ENCODE peak calls at places on chromosomes 13 and 19, in five cellular contexts. S is neural crest cell, X is fibroblast of mammary gland, G is progenitor cell of endocrine pancreas, V is thyroid gland. K is an unnamed sample.
A peak's percentile ranks its signal among the peaks of the same experiment; 100 is the strongest.

GRCh38 chr19:13255041-13255718 is 105.0 kb downstream of the IER2 start:
- DNase-seq in S (no peak), X (no peak), G (no peak), V (no peak), K (no peak)

GRCh38 chr19:39008137-39008536 is 24.2 kb downstream of the FBXO27 start:
- DNase-seq in S (no peak), X (no peak), G (no peak), V (no peak), K (no peak)

GRCh38 chr19:16263115-16263839 is 61.3 kb upstream of the KLF2 start:
- DNase-seq in S (no peak), X (no peak), G (no peak), V (no peak), K (no peak)

GRCh38 chr19:40507892-40508291 is 41.1 kb downstream of the SPTBN4 start:
- DNase-seq in S (no peak), X (no peak), G (no peak), V (no peak), K (no peak)

GRCh38 chr19:44848036-44848804 is 2.1 kb downstream of the NECTIN2 start:
- DNase-seq in S (peak; percentile 12), X (peak; percentile 54), G (no peak), V (no peak), K (no peak)

GRCh38 chr19:12867120-12868099 is 13.8 kb downstream of the DNASE2 start:
- DNase-seq in S (peak; percentile 85), X (peak; percentile 45), G (peak; percentile 76), V (peak; percentile 53), K (peak; percentile 96)

GRCh38 chr19:12237143-12237839 is 57.4 kb downstream of the ZNF44 start:
- DNase-seq in S (no peak), X (no peak), G (no peak), V (no peak), K (no peak)

GRCh38 chr19:40219721-40220276 is 1.6 kb upstream of the TTC9B start:
- DNase-seq in S (no peak), X (peak; percentile 84), G (no peak), V (no peak), K (no peak)

GRCh38 chr13:29791997-29792775 is 58.2 kb downstream of the UBL3 start:
- DNase-seq in S (no peak), X (no peak), G (no peak), V (no peak), K (no peak)

DNA sequence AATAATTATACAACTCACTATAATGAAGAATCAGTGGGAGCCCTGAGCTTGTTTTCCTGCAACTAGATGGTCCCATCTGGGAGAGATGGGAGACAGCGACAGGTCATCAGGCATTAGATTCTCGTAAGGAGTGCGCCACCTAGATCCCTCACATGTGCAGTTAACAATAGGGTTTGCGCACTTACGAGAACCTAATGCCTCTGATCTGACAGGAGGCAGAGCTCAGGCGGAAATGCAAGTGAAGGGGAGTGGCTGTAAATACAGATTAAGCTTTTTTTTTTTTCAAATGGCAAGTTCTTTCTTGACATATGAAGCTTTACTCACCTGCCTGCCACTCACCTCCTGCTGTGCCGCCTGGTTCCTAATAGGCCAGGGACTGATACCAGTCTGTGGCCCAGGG is 14.4 kb downstream of the CDC16 start:
- DNase-seq in S (no peak), X (no peak), G (no peak), V (no peak), K (no peak)
- TF ChIP-seq CTCF in S (no peak), X (no peak), G (no peak), V (no peak), K (no peak)

GRCh38 chr13:48975101-48975925 is at the start of gene FNDC3A:
- DNase-seq in S (peak; percentile 14), X (peak; percentile 57), G (peak; percentile 57), V (peak; percentile 79), K (no peak)

GRCh38 chr13:48976677-48977625 is 1.2 kb downstream of the FNDC3A start:
- DNase-seq in S (no peak), X (peak; percentile 35), G (no peak), V (no peak), K (no peak)

GRCh38 chr13:48973845-48974431 is 1.8 kb upstream of the FNDC3A start:
- DNase-seq in S (no peak), X (no peak), G (no peak), V (no peak), K (no peak)

GRCh38 chr13:48977973-48978372 is 2.3 kb downstream of the FNDC3A start:
- DNase-seq in S (no peak), X (peak; percentile 55), G (no peak), V (no peak), K (peak; percentile 24)

DNA sequence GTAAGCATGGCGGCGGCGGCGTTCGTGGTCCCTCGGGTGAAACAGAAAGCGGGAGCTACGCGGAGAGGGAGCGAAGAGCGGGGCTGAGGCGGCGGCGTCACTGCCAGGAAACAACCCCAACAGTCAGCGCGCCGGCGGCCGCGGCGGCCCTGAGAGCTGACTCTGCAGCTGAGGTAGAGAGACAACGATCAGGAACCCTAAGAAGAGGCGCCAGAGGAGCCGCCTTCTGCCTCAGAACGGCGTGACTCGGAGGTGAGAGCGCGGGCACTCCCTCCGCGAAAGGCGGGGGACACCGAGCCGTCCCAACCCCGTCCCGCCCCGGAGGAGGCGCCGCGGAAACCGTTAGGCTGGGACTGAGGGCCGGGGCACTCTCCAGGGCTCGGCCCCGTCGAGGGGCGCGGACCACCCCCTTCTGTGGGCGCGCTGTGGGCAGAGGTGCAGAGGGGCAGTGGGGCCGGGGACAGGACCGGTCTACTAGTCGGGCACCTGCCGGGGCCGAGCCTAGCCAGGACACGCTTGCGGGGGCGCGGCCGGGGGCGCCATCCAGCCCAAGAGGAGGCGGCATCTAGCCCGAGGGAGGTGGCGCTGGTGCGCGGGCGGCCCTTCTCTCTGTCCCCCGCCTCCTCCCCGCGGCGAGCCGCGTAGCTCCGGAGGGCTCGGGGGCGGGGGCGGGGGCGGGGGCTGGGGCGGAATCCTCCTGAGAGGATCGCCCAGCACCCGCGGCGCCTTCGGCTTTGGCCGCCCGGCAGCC is 389 bp downstream of the FNDC3A start:
- DNase-seq in S (peak; percentile 68), X (peak; percentile 73), G (peak; percentile 69), V (peak; percentile 88), K (peak; percentile 93)
- TF ChIP-seq CTCF in S (no peak), X (no peak), G (peak; percentile 22), V (no peak), K (peak; percentile 20)

GRCh38 chr19:36214388-36215275 is at the start of the genes ZNF146 and ZNF565:
- DNase-seq in S (peak; percentile 94), X (peak; percentile 99), G (peak; percentile 96), V (peak; percentile 98), K (peak; percentile 91)
- TF ChIP-seq CTCF in S (no peak), X (no peak), G (no peak), V (no peak), K (no peak)

GRCh38 chr19:6272411-6272791 is 7.4 kb downstream of the MLLT1 start:
- DNase-seq in S (no peak), X (peak; percentile 17), G (no peak), V (no peak), K (peak; percentile 10)
- TF ChIP-seq CTCF in S (no peak), X (no peak), G (no peak), V (no peak), K (no peak)